ENCODE peak calls at places on chromosomes 13 and 19, in nine cellular contexts. One of them, this sample, is unnamed.

GRCh38 chr19:42290523-42291436 is 11.2 kb upstream of the PRR19 start:
- DNase-seq in GM04503: no peak
- DNase-seq in left cardiac atrium: no peak
- DNase-seq in smooth muscle cell of the brain vasculature: no peak
- DNase-seq in omental fat pad: no peak
- DNase-seq in fibroblast of lung: no peak
- DNase-seq in T-helper 17 cell: peak; percentile 46
- DNase-seq in kidney glomerular epithelial cell: no peak
- DNase-seq in CD4-positive, alpha-beta T cell: peak; percentile 64
- DNase-seq in this sample: no peak

GRCh38 chr19:1084024-1084868 is 10.9 kb downstream of the POLR2E start:
- DNase-seq in GM04503: no peak
- DNase-seq in left cardiac atrium: no peak
- DNase-seq in smooth muscle cell of the brain vasculature: no peak
- DNase-seq in omental fat pad: no peak
- DNase-seq in fibroblast of lung: no peak
- DNase-seq in T-helper 17 cell: peak; percentile 13
- DNase-seq in kidney glomerular epithelial cell: no peak
- DNase-seq in CD4-positive, alpha-beta T cell: no peak
- DNase-seq in this sample: peak; percentile 21

GRCh38 chr13:99206873-99207272 is 6.2 kb downstream of the UBAC2 start:
- DNase-seq in GM04503: no peak
- DNase-seq in left cardiac atrium: no peak
- DNase-seq in smooth muscle cell of the brain vasculature: no peak
- DNase-seq in omental fat pad: no peak
- DNase-seq in fibroblast of lung: no peak
- DNase-seq in T-helper 17 cell: no peak
- DNase-seq in kidney glomerular epithelial cell: no peak
- DNase-seq in CD4-positive, alpha-beta T cell: no peak
- DNase-seq in this sample: no peak

GRCh38 chr19:610071-610800 is 20.6 kb downstream of the HCN2 start:
- DNase-seq in GM04503: no peak
- DNase-seq in left cardiac atrium: no peak
- DNase-seq in smooth muscle cell of the brain vasculature: no peak
- DNase-seq in omental fat pad: no peak
- DNase-seq in fibroblast of lung: no peak
- DNase-seq in T-helper 17 cell: no peak
- DNase-seq in kidney glomerular epithelial cell: no peak
- DNase-seq in CD4-positive, alpha-beta T cell: peak; percentile 52
- DNase-seq in this sample: no peak

GRCh38 chr19:44575116-44575700 is 38.2 kb upstream of the IGSF23 start:
- DNase-seq in GM04503: no peak
- DNase-seq in left cardiac atrium: no peak
- DNase-seq in smooth muscle cell of the brain vasculature: no peak
- DNase-seq in omental fat pad: no peak
- DNase-seq in fibroblast of lung: no peak
- DNase-seq in T-helper 17 cell: no peak
- DNase-seq in kidney glomerular epithelial cell: no peak
- DNase-seq in CD4-positive, alpha-beta T cell: no peak
- DNase-seq in this sample: no peak

GRCh38 chr19:3670796-3671679 is 29.2 kb downstream of the PIP5K1C start:
- DNase-seq in GM04503: peak; percentile 21
- DNase-seq in left cardiac atrium: peak; percentile 92
- DNase-seq in smooth muscle cell of the brain vasculature: no peak
- DNase-seq in omental fat pad: peak; percentile 53
- DNase-seq in fibroblast of lung: peak; percentile 70
- DNase-seq in T-helper 17 cell: no peak
- DNase-seq in kidney glomerular epithelial cell: no peak
- DNase-seq in CD4-positive, alpha-beta T cell: no peak
- DNase-seq in this sample: no peak

GRCh38 chr19:5339470-5339949 is 1.1 kb downstream of the PTPRS start:
- DNase-seq in GM04503: no peak
- DNase-seq in left cardiac atrium: no peak
- DNase-seq in smooth muscle cell of the brain vasculature: no peak
- DNase-seq in omental fat pad: no peak
- DNase-seq in fibroblast of lung: no peak
- DNase-seq in T-helper 17 cell: no peak
- DNase-seq in kidney glomerular epithelial cell: no peak
- DNase-seq in CD4-positive, alpha-beta T cell: no peak
- DNase-seq in this sample: no peak

GRCh38 chr13:47680752-47681151 is 320.3 kb downstream of the SUCLA2 start:
- DNase-seq in GM04503: peak; percentile 30
- DNase-seq in left cardiac atrium: no peak
- DNase-seq in smooth muscle cell of the brain vasculature: no peak
- DNase-seq in omental fat pad: no peak
- DNase-seq in fibroblast of lung: peak; percentile 63
- DNase-seq in T-helper 17 cell: no peak
- DNase-seq in kidney glomerular epithelial cell: peak; percentile 32
- DNase-seq in CD4-positive, alpha-beta T cell: no peak
- DNase-seq in this sample: no peak

GRCh38 chr19:16371540-16371986 is 46.9 kb downstream of the KLF2 start:
- DNase-seq in GM04503: no peak
- DNase-seq in left cardiac atrium: peak; percentile 78
- DNase-seq in smooth muscle cell of the brain vasculature: no peak
- DNase-seq in omental fat pad: no peak
- DNase-seq in fibroblast of lung: no peak
- DNase-seq in T-helper 17 cell: peak; percentile 81
- DNase-seq in kidney glomerular epithelial cell: no peak
- DNase-seq in CD4-positive, alpha-beta T cell: peak; percentile 90
- DNase-seq in this sample: no peak

GRCh38 chr13:111422352-111422751 is 101.9 kb downstream of the TEX29 start:
- DNase-seq in GM04503: no peak
- DNase-seq in left cardiac atrium: no peak
- DNase-seq in smooth muscle cell of the brain vasculature: no peak
- DNase-seq in omental fat pad: no peak
- DNase-seq in fibroblast of lung: no peak
- DNase-seq in T-helper 17 cell: no peak
- DNase-seq in kidney glomerular epithelial cell: no peak
- DNase-seq in CD4-positive, alpha-beta T cell: no peak
- DNase-seq in this sample: no peak

GRCh38 chr19:45507864-45508680 is 793 bp downstream of the VASP start:
- DNase-seq in GM04503: no peak
- DNase-seq in left cardiac atrium: peak; percentile 64
- DNase-seq in smooth muscle cell of the brain vasculature: no peak
- DNase-seq in omental fat pad: no peak
- DNase-seq in fibroblast of lung: peak; percentile 44
- DNase-seq in T-helper 17 cell: no peak
- DNase-seq in kidney glomerular epithelial cell: no peak
- DNase-seq in CD4-positive, alpha-beta T cell: peak; percentile 51
- DNase-seq in this sample: no peak

GRCh38 chr13:112980441-112980840 is 11.4 kb downstream of the MCF2L start:
- DNase-seq in GM04503: no peak
- DNase-seq in left cardiac atrium: no peak
- DNase-seq in smooth muscle cell of the brain vasculature: no peak
- DNase-seq in omental fat pad: no peak
- DNase-seq in fibroblast of lung: no peak
- DNase-seq in T-helper 17 cell: no peak
- DNase-seq in kidney glomerular epithelial cell: no peak
- DNase-seq in CD4-positive, alpha-beta T cell: no peak
- DNase-seq in this sample: no peak

GRCh38 chr19:38335949-38336637 is 463 bp downstream of the CATSPERG start:
- DNase-seq in GM04503: peak; percentile 76
- DNase-seq in left cardiac atrium: peak; percentile 97
- DNase-seq in smooth muscle cell of the brain vasculature: peak; percentile 82
- DNase-seq in omental fat pad: peak; percentile 78
- DNase-seq in fibroblast of lung: peak; percentile 93
- DNase-seq in T-helper 17 cell: peak; percentile 87
- DNase-seq in kidney glomerular epithelial cell: peak; percentile 91
- DNase-seq in CD4-positive, alpha-beta T cell: peak; percentile 94
- DNase-seq in this sample: peak; percentile 75

GRCh38 chr13:25281193-25281936 is 5.9 kb downstream of the MTMR6 start:
- DNase-seq in GM04503: no peak
- DNase-seq in left cardiac atrium: no peak
- DNase-seq in smooth muscle cell of the brain vasculature: no peak
- DNase-seq in omental fat pad: no peak
- DNase-seq in fibroblast of lung: no peak
- DNase-seq in T-helper 17 cell: no peak
- DNase-seq in kidney glomerular epithelial cell: no peak
- DNase-seq in CD4-positive, alpha-beta T cell: no peak
- DNase-seq in this sample: no peak

GRCh38 chr13:103812558-103812957 is 746.3 kb upstream of the SLC10A2 start:
- DNase-seq in GM04503: no peak
- DNase-seq in left cardiac atrium: no peak
- DNase-seq in smooth muscle cell of the brain vasculature: no peak
- DNase-seq in omental fat pad: no peak
- DNase-seq in fibroblast of lung: no peak
- DNase-seq in T-helper 17 cell: no peak
- DNase-seq in kidney glomerular epithelial cell: no peak
- DNase-seq in CD4-positive, alpha-beta T cell: no peak
- DNase-seq in this sample: no peak

GRCh38 chr19:47225746-47226425 is 5.1 kb downstream of the BBC3 start:
- DNase-seq in GM04503: no peak
- DNase-seq in left cardiac atrium: peak; percentile 91
- DNase-seq in smooth muscle cell of the brain vasculature: peak; percentile 69
- DNase-seq in omental fat pad: peak; percentile 58
- DNase-seq in fibroblast of lung: peak; percentile 79
- DNase-seq in T-helper 17 cell: peak; percentile 88
- DNase-seq in kidney glomerular epithelial cell: peak; percentile 70
- DNase-seq in CD4-positive, alpha-beta T cell: peak; percentile 91
- DNase-seq in this sample: peak; percentile 70

GRCh38 chr19:35353635-35354034 is 4.6 kb upstream of the FFAR3 start:
- DNase-seq in GM04503: no peak
- DNase-seq in left cardiac atrium: no peak
- DNase-seq in smooth muscle cell of the brain vasculature: no peak
- DNase-seq in omental fat pad: no peak
- DNase-seq in fibroblast of lung: no peak
- DNase-seq in T-helper 17 cell: no peak
- DNase-seq in kidney glomerular epithelial cell: no peak
- DNase-seq in CD4-positive, alpha-beta T cell: no peak
- DNase-seq in this sample: no peak

GRCh38 chr13:102233566-102234208 is 168.2 kb downstream of the FGF14 start:
- DNase-seq in GM04503: no peak
- DNase-seq in left cardiac atrium: no peak
- DNase-seq in smooth muscle cell of the brain vasculature: no peak
- DNase-seq in omental fat pad: no peak
- DNase-seq in fibroblast of lung: no peak
- DNase-seq in T-helper 17 cell: no peak
- DNase-seq in kidney glomerular epithelial cell: no peak
- DNase-seq in CD4-positive, alpha-beta T cell: no peak
- DNase-seq in this sample: no peak

GRCh38 chr19:18439910-18440237 is 1.9 kb upstream of the ISYNA1 start:
- DNase-seq in GM04503: no peak
- DNase-seq in left cardiac atrium: no peak
- DNase-seq in smooth muscle cell of the brain vasculature: no peak
- DNase-seq in omental fat pad: no peak
- DNase-seq in fibroblast of lung: no peak
- DNase-seq in T-helper 17 cell: no peak
- DNase-seq in kidney glomerular epithelial cell: no peak
- DNase-seq in CD4-positive, alpha-beta T cell: no peak
- DNase-seq in this sample: no peak

GRCh38 chr19:41575998-41576397 is at the start of gene CEACAM21:
- DNase-seq in GM04503: no peak
- DNase-seq in left cardiac atrium: peak; percentile 50
- DNase-seq in smooth muscle cell of the brain vasculature: no peak
- DNase-seq in omental fat pad: no peak
- DNase-seq in fibroblast of lung: no peak
- DNase-seq in T-helper 17 cell: no peak
- DNase-seq in kidney glomerular epithelial cell: no peak
- DNase-seq in CD4-positive, alpha-beta T cell: peak; percentile 62
- DNase-seq in this sample: no peak

GRCh38 chr19:5150902-5151741 is 182.2 kb downstream of the KDM4B start:
- DNase-seq in GM04503: no peak
- DNase-seq in left cardiac atrium: no peak
- DNase-seq in smooth muscle cell of the brain vasculature: no peak
- DNase-seq in omental fat pad: no peak
- DNase-seq in fibroblast of lung: no peak
- DNase-seq in T-helper 17 cell: peak; percentile 9
- DNase-seq in kidney glomerular epithelial cell: no peak
- DNase-seq in CD4-positive, alpha-beta T cell: peak; percentile 28
- DNase-seq in this sample: no peak

GRCh38 chr13:70964124-70964523 is 855.9 kb upstream of the KLHL1 start:
- DNase-seq in GM04503: no peak
- DNase-seq in left cardiac atrium: no peak
- DNase-seq in smooth muscle cell of the brain vasculature: no peak
- DNase-seq in omental fat pad: no peak
- DNase-seq in fibroblast of lung: no peak
- DNase-seq in T-helper 17 cell: no peak
- DNase-seq in kidney glomerular epithelial cell: no peak
- DNase-seq in CD4-positive, alpha-beta T cell: no peak
- DNase-seq in this sample: no peak

GRCh38 chr13:37540228-37540627 is 58.3 kb downstream of the POSTN start:
- DNase-seq in GM04503: peak; percentile 90
- DNase-seq in left cardiac atrium: no peak
- DNase-seq in smooth muscle cell of the brain vasculature: no peak
- DNase-seq in omental fat pad: no peak
- DNase-seq in fibroblast of lung: peak; percentile 77
- DNase-seq in T-helper 17 cell: no peak
- DNase-seq in kidney glomerular epithelial cell: no peak
- DNase-seq in CD4-positive, alpha-beta T cell: no peak
- DNase-seq in this sample: no peak

GRCh38 chr13:75454497-75454896 is 27.5 kb downstream of the TBC1D4 start:
- DNase-seq in GM04503: no peak
- DNase-seq in left cardiac atrium: no peak
- DNase-seq in smooth muscle cell of the brain vasculature: no peak
- DNase-seq in omental fat pad: no peak
- DNase-seq in fibroblast of lung: no peak
- DNase-seq in T-helper 17 cell: no peak
- DNase-seq in kidney glomerular epithelial cell: no peak
- DNase-seq in CD4-positive, alpha-beta T cell: no peak
- DNase-seq in this sample: no peak

GRCh38 chr13:22866221-22866620 is 314.6 kb upstream of the SGCG start:
- DNase-seq in GM04503: no peak
- DNase-seq in left cardiac atrium: no peak
- DNase-seq in smooth muscle cell of the brain vasculature: no peak
- DNase-seq in omental fat pad: no peak
- DNase-seq in fibroblast of lung: no peak
- DNase-seq in T-helper 17 cell: no peak
- DNase-seq in kidney glomerular epithelial cell: no peak
- DNase-seq in CD4-positive, alpha-beta T cell: no peak
- DNase-seq in this sample: no peak

GRCh38 chr13:46728777-46729176 is 68.2 kb downstream of the ESD start:
- DNase-seq in GM04503: no peak
- DNase-seq in left cardiac atrium: no peak
- DNase-seq in smooth muscle cell of the brain vasculature: no peak
- DNase-seq in omental fat pad: no peak
- DNase-seq in fibroblast of lung: no peak
- DNase-seq in T-helper 17 cell: no peak
- DNase-seq in kidney glomerular epithelial cell: no peak
- DNase-seq in CD4-positive, alpha-beta T cell: no peak
- DNase-seq in this sample: no peak

This sample was measured in RCC 7860.